ENCODE peak calls at places on chromosomes 2 and 18, in six cellular contexts. Q, Y, X, E, D and H are unnamed samples.

GRCh38 chr18:78682716-78683115 is 296.9 kb upstream of the SALL3 start:
- DNase-seq in Y (no peak), D (no peak), Q (no peak), X (no peak), E (no peak), H (no peak)

GRCh38 chr18:7464245-7464966 is 102.7 kb upstream of the PTPRM start:
- DNase-seq in E (no peak), Q (no peak), Y (no peak), D (no peak), X (no peak), H (no peak)

GRCh38 chr2:106107509-106108131 is 86.5 kb downstream of the UXS1 start:
- DNase-seq in D (peak; percentile 39), Y (peak; percentile 31), Q (no peak), X (no peak), E (peak; percentile 44), H (no peak)

GRCh38 chr2:10712186-10712809 is 9.1 kb upstream of the ATP6V1C2 start:
- DNase-seq in E (no peak), X (no peak), Y (no peak), D (no peak), Q (peak; percentile 73), H (no peak)

GRCh38 chr18:45373286-45373880 is 241.9 kb upstream of the SLC14A2 start:
- DNase-seq in Q (no peak), D (no peak), E (no peak), Y (no peak), X (no peak), H (no peak)

GRCh38 chr18:8462651-8463185 is 146.5 kb upstream of the RAB12 start:
- DNase-seq in X (no peak), Y (no peak), Q (no peak), E (no peak), D (no peak), H (no peak)

GRCh38 chr2:239916205-239917127 is 108.7 kb downstream of the NDUFA10 start:
- DNase-seq in X (no peak), E (no peak), Q (peak; percentile 62), Y (no peak), D (no peak), H (no peak)

GRCh38 chr2:121686218-121686617 is 37.0 kb upstream of the CLASP1 start:
- DNase-seq in E (no peak), D (no peak), Y (no peak), Q (no peak), X (no peak), H (no peak)

GRCh38 chr2:19750136-19750535 is 151.6 kb downstream of the TTC32 start:
- DNase-seq in E (no peak), D (no peak), Y (no peak), X (no peak), Q (no peak), H (no peak)

GRCh38 chr2:71609029-71609428 is 155.7 kb downstream of the DYSF start:
- DNase-seq in D (no peak), X (no peak), E (no peak), Y (no peak), Q (peak; percentile 45), H (no peak)

GRCh38 chr18:13112982-13113381 is 105.6 kb upstream of the LDLRAD4 start:
- DNase-seq in D (no peak), Q (no peak), X (no peak), Y (no peak), E (peak; percentile 50), H (no peak)

GRCh38 chr2:210456571-210456970 is 20.0 kb downstream of the LANCL1 start:
- DNase-seq in Y (no peak), Q (no peak), E (no peak), D (no peak), X (no peak), H (no peak)

GRCh38 chr2:221198309-221198708 is 373.8 kb downstream of the EPHA4 start:
- DNase-seq in Q (no peak), D (no peak), E (no peak), Y (no peak), X (no peak), H (no peak)

GRCh38 chr2:217895070-217895635 is 107.6 kb downstream of the TNS1 start:
- DNase-seq in X (no peak), Y (no peak), D (no peak), Q (no peak), E (no peak), H (no peak)
- H3K4me3 ChIP-seq in X (no peak overlapping the region), Y (no peak overlapping the region), D (no peak overlapping the region), Q (no peak overlapping the region), E (no peak overlapping the region), H (no peak overlapping the region)

GRCh38 chr2:136119717-136120675 is 2.0 kb upstream of the CXCR4 start:
- DNase-seq in Y (no peak), Q (no peak), X (no peak), D (no peak), E (no peak), H (no peak)

GRCh38 chr2:136116813-136117390 is 1.0 kb downstream of the CXCR4 start:
- DNase-seq in X (no peak), Y (no peak), D (no peak), Q (peak; percentile 92), E (no peak), H (no peak)

GRCh38 chr2:136117391-136117841 is 533 bp downstream of the CXCR4 start:
- DNase-seq in Q (peak; percentile 92), X (no peak), D (no peak), E (peak; percentile 36), Y (no peak), H (no peak)

GRCh38 chr2:136117909-136118818 is at the start of gene CXCR4:
- DNase-seq in D (no peak), E (peak; percentile 10), Q (peak; percentile 98), X (peak; percentile 95), Y (no peak), H (no peak)

DNA sequence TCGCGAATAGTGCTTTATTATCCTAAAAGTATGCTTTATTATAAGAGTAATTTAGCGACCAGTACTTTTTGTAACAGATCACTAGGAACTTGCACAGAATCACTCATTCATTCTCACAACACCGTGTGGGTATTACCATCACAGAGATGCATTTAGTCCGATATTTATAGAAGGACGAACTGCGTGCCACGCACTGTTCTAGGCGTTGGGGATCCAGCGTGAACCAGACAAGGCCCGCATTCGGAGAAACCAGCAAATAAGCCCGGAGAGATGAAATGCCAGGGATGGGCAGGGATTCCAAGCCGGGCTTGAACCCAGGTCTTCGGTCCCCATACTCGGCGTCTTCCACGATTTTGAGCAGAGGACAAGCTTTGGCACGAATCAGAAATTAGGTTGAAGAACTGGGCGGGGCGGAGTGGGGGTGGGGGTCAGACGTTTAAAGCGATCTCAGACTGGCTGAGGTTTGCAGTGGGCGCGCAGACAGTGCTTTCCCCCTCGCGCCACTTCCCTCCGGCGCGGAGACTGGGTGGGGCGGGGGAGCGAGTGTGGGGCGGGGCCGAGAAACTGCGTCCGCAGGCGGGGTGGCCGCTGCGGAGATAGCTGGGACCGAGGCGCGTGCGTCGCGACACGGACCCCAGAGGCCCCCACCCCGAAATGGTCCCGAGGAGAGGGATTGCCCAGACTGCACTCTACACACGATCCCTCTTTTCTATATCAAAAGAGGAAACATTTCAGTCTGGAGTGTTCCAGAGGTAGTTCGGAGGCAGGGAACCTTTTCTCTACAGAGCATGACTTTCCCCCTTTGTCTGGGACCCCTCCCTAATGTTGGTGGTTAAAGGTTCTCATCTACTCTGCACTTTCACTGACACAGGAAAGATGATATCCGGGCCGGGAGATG is 1.1 kb upstream of the CXCR4 start:
- DNase-seq in Q (peak; percentile 98), D (no peak), Y (no peak), E (no peak), X (peak; percentile 96), H (no peak)
- H3K4me3 ChIP-seq in Q (peak overlapping the region; percentile 74), D (no peak overlapping the region), Y (no peak overlapping the region), E (peak overlapping the region; percentile 46), X (peak overlapping the region; percentile 83), H (no peak overlapping the region)

DNA sequence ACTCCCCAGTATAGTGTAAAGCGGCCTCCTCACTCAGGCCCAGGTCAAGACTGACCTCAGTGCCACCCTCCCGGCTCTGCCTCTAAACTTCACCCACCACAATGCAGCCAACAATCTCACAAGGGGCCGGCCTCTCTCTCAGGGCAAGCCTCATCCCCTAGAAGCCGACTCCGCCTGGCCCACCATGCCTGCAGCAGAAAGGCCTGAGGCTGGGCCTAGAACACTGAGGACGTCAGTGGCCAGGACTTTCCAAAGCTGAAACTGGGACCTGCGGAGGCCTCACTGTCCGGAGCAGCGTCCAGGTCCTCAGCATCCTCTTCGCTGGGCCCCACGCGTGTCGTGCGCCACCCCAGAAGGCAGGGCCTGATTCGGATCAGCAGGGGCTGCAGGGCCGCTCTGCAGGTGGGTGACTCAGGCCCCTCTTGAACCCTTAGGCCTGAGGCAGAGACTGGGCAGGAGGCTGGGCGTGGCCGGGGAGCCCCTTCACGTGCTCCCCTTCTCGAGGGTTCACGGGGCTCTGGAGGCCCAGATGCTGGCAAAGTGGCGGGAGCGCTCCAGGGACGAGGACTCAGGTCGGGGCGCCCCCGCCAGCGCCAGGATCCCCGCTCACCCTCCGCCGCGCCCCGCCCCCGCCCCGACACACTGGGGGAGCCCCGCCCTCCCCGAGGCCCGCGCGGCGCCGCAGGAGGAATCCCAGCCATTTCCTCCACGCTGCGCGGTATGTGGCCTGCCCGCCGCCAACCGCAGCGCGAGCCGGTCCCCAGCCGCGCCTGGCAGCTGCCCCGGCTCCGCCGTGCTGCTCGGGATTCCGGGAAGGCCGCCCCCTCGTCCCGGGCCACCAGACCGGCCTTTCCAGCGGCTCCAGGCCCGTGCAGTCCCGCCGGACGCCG is 53.1 kb downstream of the PKDCC start:
- DNase-seq in X (peak; percentile 78), E (peak; percentile 78), Y (no peak), Q (peak; percentile 93), D (no peak), H (peak; percentile 16)
- H3K4me3 ChIP-seq in X (peak overlapping the region; percentile 47), E (no peak overlapping the region), Y (no peak overlapping the region), Q (peak overlapping the region; percentile 37), D (no peak overlapping the region), H (no peak overlapping the region)

GRCh38 chr2:219527472-219527871 is 13.2 kb downstream of the ASIC4 start:
- DNase-seq in X (no peak), Q (no peak), E (no peak), Y (no peak), D (no peak), H (no peak)

GRCh38 chr2:219531639-219532377 is 11.8 kb downstream of the CHPF start:
- DNase-seq in D (no peak), Y (no peak), X (no peak), Q (peak; percentile 70), E (no peak), H (no peak)

GRCh38 chr2:219527076-219527394 is 12.8 kb downstream of the ASIC4 start:
- DNase-seq in D (no peak), Y (no peak), E (no peak), X (no peak), Q (no peak), H (no peak)

GRCh38 chr2:219532378-219532649 is 11.3 kb downstream of the CHPF start:
- DNase-seq in E (no peak), X (no peak), Y (no peak), Q (peak; percentile 71), D (no peak), H (no peak)

DNA sequence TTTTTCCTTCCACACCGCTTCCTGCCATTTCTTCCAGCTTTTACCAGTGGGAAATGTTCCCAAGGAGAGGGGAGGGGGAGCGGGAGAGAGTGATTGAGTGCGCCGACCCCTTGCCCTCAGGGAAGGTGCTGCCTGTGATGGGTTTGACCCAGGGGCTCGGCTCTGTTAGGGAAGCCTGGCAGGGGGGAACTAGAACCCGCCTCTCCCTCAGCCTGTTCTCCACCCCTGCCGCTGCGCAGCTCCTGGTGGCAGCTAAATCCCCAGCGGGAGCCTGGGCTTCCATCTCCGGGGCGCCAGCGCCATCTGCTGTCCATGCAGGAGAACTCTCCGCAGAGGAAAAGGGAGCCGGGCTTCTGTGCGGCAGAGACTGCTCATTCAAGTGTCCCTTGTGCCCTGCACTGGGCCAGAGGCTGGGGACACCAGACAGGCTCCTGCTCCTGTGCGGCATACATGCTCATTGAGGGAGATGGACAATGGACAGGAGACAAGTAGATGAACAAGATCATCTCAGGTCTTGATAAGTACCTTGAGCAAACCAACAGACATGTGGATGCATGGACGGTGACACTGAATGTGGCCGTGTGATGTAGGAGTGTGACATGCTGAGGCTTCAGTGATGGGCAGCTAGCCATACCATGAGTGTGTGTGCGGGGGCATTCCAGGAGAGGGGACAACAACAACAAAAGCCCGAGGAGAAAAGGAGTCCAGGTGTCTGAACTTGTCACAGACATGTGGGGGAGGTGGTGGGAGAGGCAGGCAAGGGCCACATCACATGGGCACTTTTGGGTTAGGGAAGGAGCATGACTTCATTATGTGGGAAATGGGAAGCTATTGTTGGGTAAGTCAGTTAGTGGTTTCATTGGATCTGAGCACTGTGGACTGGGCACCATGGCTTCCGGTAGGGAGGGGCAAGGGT is 13.3 kb downstream of the CHPF start:
- DNase-seq in Q (peak; percentile 96), D (peak; percentile 33), E (peak; percentile 54), Y (no peak), X (peak; percentile 67), H (no peak)
- H3K4me3 ChIP-seq in Q (no peak overlapping the region), D (peak overlapping the region; percentile 24), E (peak overlapping the region; percentile 14), Y (peak overlapping the region; percentile 49), X (no peak overlapping the region), H (peak overlapping the region; percentile 11)